ENCODE peak calls at places on chromosome 9, in five cellular contexts. B, E, P, F and Y are unnamed samples.
A peak's percentile ranks its signal among the peaks of the same experiment; 100 is the strongest.

GRCh38 chr9:35958104-35958825 is at the start of gene OR2S2:
- DNase-seq in B (no peak), E (no peak), P (no peak), F (no peak), Y (no peak)

GRCh38 chr9:72363908-72364678 is 915 bp downstream of the ZFAND5 start:
- DNase-seq in B (peak; percentile 46), E (no peak), P (peak; percentile 86), F (peak; percentile 53), Y (peak; percentile 48)

GRCh38 chr9:4305586-4305985 is 5.7 kb upstream of the GLIS3 start:
- DNase-seq in B (no peak), E (no peak), P (no peak), F (no peak), Y (no peak)

GRCh38 chr9:85200726-85201402 is 531.3 kb downstream of the NTRK2 start:
- DNase-seq in B (no peak), E (peak; percentile 49), P (no peak), F (no peak), Y (peak; percentile 17)

GRCh38 chr9:133137451-133138231 is 16.6 kb upstream of the RALGDS start:
- DNase-seq in B (no peak), E (no peak), P (no peak), F (peak; percentile 91), Y (no peak)

GRCh38 chr9:99140685-99141314 is 35.9 kb downstream of the TGFBR1 start:
- DNase-seq in B (peak; percentile 33), E (peak; percentile 51), P (peak; percentile 31), F (peak; percentile 56), Y (peak; percentile 11)

GRCh38 chr9:33164138-33164809 is 2.9 kb downstream of the B4GALT1 start:
- DNase-seq in B (no peak), E (no peak), P (no peak), F (peak; percentile 15), Y (no peak)

GRCh38 chr9:105950448-105950847 is 256.1 kb downstream of the TMEM38B start:
- DNase-seq in B (no peak), E (no peak), P (no peak), F (no peak), Y (no peak)

GRCh38 chr9:104970588-104970987 is 42.6 kb upstream of the ABCA1 start:
- DNase-seq in B (no peak), E (no peak), P (no peak), F (no peak), Y (no peak)

GRCh38 chr9:119963798-119964372 is 594.6 kb upstream of the BRINP1 start:
- DNase-seq in B (no peak), E (peak; percentile 75), P (no peak), F (no peak), Y (peak; percentile 95)

GRCh38 chr9:107711528-107711927 is 222.0 kb upstream of the KLF4 start:
- DNase-seq in B (no peak), E (peak; percentile 54), P (no peak), F (no peak), Y (peak; percentile 20)

GRCh38 chr9:81125446-81126092 is 563.8 kb downstream of the TLE1 start:
- DNase-seq in B (no peak), E (no peak), P (no peak), F (no peak), Y (no peak)

GRCh38 chr9:2178034-2178734 is 163.0 kb downstream of the SMARCA2 start:
- DNase-seq in B (no peak), E (no peak), P (no peak), F (no peak), Y (no peak)

GRCh38 chr9:76887003-76887821 is 18.7 kb downstream of the PRUNE2 start:
- DNase-seq in B (no peak), E (no peak), P (no peak), F (no peak), Y (no peak)

GRCh38 chr9:116641292-116642059 is 45.6 kb upstream of the TRIM32 start:
- DNase-seq in B (no peak), E (no peak), P (no peak), F (no peak), Y (no peak)

GRCh38 chr9:133560311-133560710 is 25.8 kb downstream of the ADAMTSL2 start:
- DNase-seq in B (no peak), E (no peak), P (peak; percentile 56), F (no peak), Y (no peak)

GRCh38 chr9:33452828-33453271 is 5.5 kb upstream of the AQP3 start:
- DNase-seq in B (peak; percentile 81), E (peak; percentile 78), P (no peak), F (peak; percentile 15), Y (peak; percentile 52)

GRCh38 chr9:124008307-124008854 is 3.2 kb upstream of the LHX2 start:
- DNase-seq in B (no peak), E (no peak), P (no peak), F (no peak), Y (no peak)

GRCh38 chr9:113794721-113795120 is 81.4 kb upstream of the ZNF618 start:
- DNase-seq in B (no peak), E (no peak), P (no peak), F (no peak), Y (no peak)

GRCh38 chr9:125189011-125189360 is 617 bp downstream of the PPP6C start:
- DNase-seq in B (peak; percentile 23), E (no peak), P (no peak), F (no peak), Y (peak; percentile 22)

GRCh38 chr9:99905833-99906402 is 536 bp upstream of the STX17 start:
- DNase-seq in B (peak; percentile 5), E (no peak), P (no peak), F (no peak), Y (peak; percentile 4)

GRCh38 chr9:72412483-72413040 is 47.6 kb upstream of the ZFAND5 start:
- DNase-seq in B (no peak), E (no peak), P (no peak), F (no peak), Y (no peak)

GRCh38 chr9:33137271-33137670 is 29.9 kb downstream of the B4GALT1 start:
- DNase-seq in B (no peak), E (no peak), P (no peak), F (no peak), Y (no peak)

GRCh38 chr9:35904966-35905781 is 828 bp upstream of the HRCT1 start:
- DNase-seq in B (no peak), E (peak; percentile 47), P (no peak), F (no peak), Y (no peak)

GRCh38 chr9:36110434-36110833 is 26.1 kb upstream of the GLIPR2 start:
- DNase-seq in B (no peak), E (no peak), P (no peak), F (no peak), Y (no peak)

GRCh38 chr9:96033896-96034295 is 158.4 kb downstream of the ERCC6L2 start:
- DNase-seq in B (no peak), E (no peak), P (no peak), F (peak; percentile 33), Y (no peak)

GRCh38 chr9:133237271-133237731 is 28.3 kb upstream of the OBP2B start:
- DNase-seq in B (no peak), E (peak; percentile 45), P (peak; percentile 64), F (no peak), Y (no peak)

GRCh38 chr9:96048954-96049831 is 173.7 kb downstream of the ERCC6L2 start:
- DNase-seq in B (no peak), E (no peak), P (no peak), F (peak; percentile 91), Y (no peak)